ENCODE peak calls at places on chromosomes 7 and 10, in seven cellular contexts. Q is kidney glomerular epithelial cell, S is GM03348, K is Ammon's horn, G is HT-29, X is lung, C is posterior cingulate gyrus. J is an unnamed sample.

GRCh38 chr7:148045521-148045920 is 545.0 kb upstream of the C7orf33 start:
- DNase-seq in Q (no peak), S (no peak), K (no peak), G (no peak), X (no peak), C (no peak), J (peak; percentile 40)

GRCh38 chr10:106772957-106773356 is 391.5 kb downstream of the SORCS1 start:
- DNase-seq in Q (no peak), S (no peak), K (no peak), G (no peak), X (no peak), C (no peak), J (no peak)

GRCh38 chr7:22127835-22128527 is 182.3 kb upstream of the CDCA7L start:
- DNase-seq in Q (no peak), S (no peak), K (no peak), G (no peak), X (no peak), C (no peak), J (no peak)

GRCh38 chr10:124678566-124679240 is 65.5 kb downstream of the FAM53B start:
- DNase-seq in Q (no peak), S (no peak), K (no peak), G (no peak), X (no peak), C (no peak), J (no peak)

GRCh38 chr7:572013-572667 is 52.5 kb upstream of the PDGFA start:
- DNase-seq in Q (no peak), S (no peak), K (no peak), G (no peak), X (no peak), C (no peak), J (no peak)

GRCh38 chr7:23183279-23184012 is 1.6 kb downstream of the NUP42 start:
- DNase-seq in Q (no peak), S (no peak), K (no peak), G (no peak), X (no peak), C (no peak), J (peak; percentile 80)

GRCh38 chr7:152504367-152504766 is 68.6 kb upstream of the KMT2C start:
- DNase-seq in Q (no peak), S (no peak), K (no peak), G (peak; percentile 22), X (no peak), C (no peak), J (no peak)

GRCh38 chr7:134368851-134369533 is 52.3 kb upstream of the SLC35B4 start:
- DNase-seq in Q (peak; percentile 17), S (peak; percentile 68), K (no peak), G (peak; percentile 89), X (no peak), C (no peak), J (no peak)

GRCh38 chr10:116765549-116766162 is 23.3 kb upstream of the HSPA12A start:
- DNase-seq in Q (peak; percentile 51), S (no peak), K (peak; percentile 51), G (peak; percentile 50), X (no peak), C (peak; percentile 51), J (no peak)

GRCh38 chr7:57181281-57181680 is 49.0 kb upstream of the ZNF479 start:
- DNase-seq in Q (no peak), S (no peak), K (no peak), G (no peak), X (no peak), C (no peak), J (no peak)

GRCh38 chr10:95466450-95466849 is 94.7 kb downstream of the SORBS1 start:
- DNase-seq in Q (no peak), S (no peak), K (no peak), G (no peak), X (no peak), C (no peak), J (peak; percentile 29)

GRCh38 chr7:122887198-122887597 is 938 bp upstream of the CADPS2 start:
- DNase-seq in Q (peak; percentile 60), S (peak; percentile 58), K (peak; percentile 84), G (peak; percentile 64), X (peak; percentile 58), C (peak; percentile 75), J (no peak)

GRCh38 chr10:34049887-34050286 is 715.4 kb upstream of the NRP1 start:
- DNase-seq in Q (peak; percentile 39), S (no peak), K (peak; percentile 66), G (no peak), X (no peak), C (no peak), J (no peak)

GRCh38 chr10:125021686-125022374 is 79.9 kb downstream of the ZRANB1 start:
- DNase-seq in Q (no peak), S (no peak), K (no peak), G (no peak), X (no peak), C (no peak), J (no peak)

GRCh38 chr10:68697106-68697505 is 23.9 kb upstream of the CCAR1 start:
- DNase-seq in Q (no peak), S (no peak), K (no peak), G (no peak), X (no peak), C (no peak), J (no peak)

GRCh38 chr7:105924950-105925349 is 38.1 kb upstream of the CDHR3 start:
- DNase-seq in Q (no peak), S (no peak), K (no peak), G (no peak), X (no peak), C (no peak), J (no peak)

GRCh38 chr10:101897633-101898032 is 54.0 kb upstream of the KCNIP2 start:
- DNase-seq in Q (peak; percentile 8), S (no peak), K (no peak), G (no peak), X (no peak), C (no peak), J (no peak)

GRCh38 chr10:112956631-112957350 is 6.7 kb downstream of the TCF7L2 start:
- DNase-seq in Q (no peak), S (no peak), K (no peak), G (peak; percentile 62), X (no peak), C (no peak), J (no peak)

GRCh38 chr10:49083256-49083655 is 32.1 kb downstream of the VSTM4 start:
- DNase-seq in Q (no peak), S (no peak), K (peak; percentile 64), G (no peak), X (no peak), C (no peak), J (peak; percentile 69)

GRCh38 chr10:93503075-93503474 is 6.7 kb downstream of the CEP55 start:
- DNase-seq in Q (no peak), S (no peak), K (no peak), G (no peak), X (no peak), C (no peak), J (no peak)

GRCh38 chr10:93245772-93246171 is 172.1 kb downstream of the CYP26A1 start:
- DNase-seq in Q (no peak), S (no peak), K (no peak), G (no peak), X (no peak), C (no peak), J (peak; percentile 45)

GRCh38 chr10:131891929-131892816 is 8.6 kb upstream of the PPP2R2D start:
- DNase-seq in Q (no peak), S (no peak), K (no peak), G (no peak), X (no peak), C (no peak), J (no peak)

GRCh38 chr10:132407846-132408278 is 10.9 kb downstream of the PWWP2B start:
- DNase-seq in Q (no peak), S (no peak), K (peak; percentile 62), G (peak; percentile 94), X (peak; percentile 92), C (peak; percentile 39), J (no peak)

GRCh38 chr7:45921699-45922519 is 837 bp upstream of the IGFBP3 start:
- DNase-seq in Q (peak; percentile 84), S (peak; percentile 71), K (peak; percentile 53), G (peak; percentile 40), X (no peak), C (peak; percentile 52), J (no peak)

GRCh38 chr7:90211391-90212148 is at the start of gene STEAP2:
- DNase-seq in Q (peak; percentile 86), S (peak; percentile 95), K (peak; percentile 85), G (peak; percentile 95), X (peak; percentile 81), C (peak; percentile 88), J (no peak)

GRCh38 chr7:100219271-100219737 is 445 bp upstream of the PVRIG start:
- DNase-seq in Q (no peak), S (no peak), K (no peak), G (no peak), X (no peak), C (no peak), J (no peak)

GRCh38 chr7:49001610-49002033 is 77.3 kb downstream of the CDC14C start:
- DNase-seq in Q (peak; percentile 39), S (peak; percentile 58), K (peak; percentile 12), G (peak; percentile 74), X (no peak), C (no peak), J (peak; percentile 53)

GRCh38 chr7:142131439-142131838 is 19.9 kb downstream of the MGAM2 start:
- DNase-seq in Q (no peak), S (no peak), K (no peak), G (no peak), X (no peak), C (no peak), J (no peak)

GRCh38 chr7:45617166-45617565 is 43.0 kb downstream of the ADCY1 start:
- DNase-seq in Q (no peak), S (no peak), K (no peak), G (no peak), X (no peak), C (no peak), J (no peak)

GRCh38 chr7:135204271-135204872 is 7.0 kb downstream of the WDR91 start:
- DNase-seq in Q (peak; percentile 71), S (no peak), K (no peak), G (no peak), X (no peak), C (no peak), J (no peak)

GRCh38 chr7:80665526-80665925 is 27.1 kb downstream of the CD36 start:
- DNase-seq in Q (no peak), S (no peak), K (no peak), G (no peak), X (no peak), C (no peak), J (no peak)

GRCh38 chr10:112842832-112843360 is 107.2 kb upstream of the TCF7L2 start:
- DNase-seq in Q (no peak), S (no peak), K (peak; percentile 19), G (peak; percentile 70), X (no peak), C (no peak), J (no peak)

GRCh38 chr7:44400033-44400511 is 74.7 kb upstream of the CAMK2B start:
- DNase-seq in Q (no peak), S (no peak), K (peak; percentile 72), G (no peak), X (no peak), C (peak; percentile 68), J (no peak)

GRCh38 chr10:92244796-92245195 is 46.1 kb downstream of the CPEB3 start:
- DNase-seq in Q (no peak), S (no peak), K (no peak), G (no peak), X (no peak), C (no peak), J (no peak)

GRCh38 chr10:103757531-103758293 is 97.7 kb downstream of the SH3PXD2A start:
- DNase-seq in Q (no peak), S (peak; percentile 75), K (peak; percentile 57), G (no peak), X (no peak), C (peak; percentile 38), J (peak; percentile 94)

GRCh38 chr7:90239625-90240228 is 5.2 kb upstream of the CFAP69 start:
- DNase-seq in Q (no peak), S (no peak), K (no peak), G (no peak), X (no peak), C (no peak), J (no peak)

GRCh38 chr7:151863386-151864079 is 13.4 kb downstream of the PRKAG2 start:
- DNase-seq in Q (no peak), S (no peak), K (no peak), G (no peak), X (no peak), C (no peak), J (peak; percentile 29)

J was measured in MV-4-11.